ENCODE peak calls at places on chromosomes 16 and 17, in four cellular contexts. One of them, this sample, is unnamed.
A peak's percentile ranks its signal among the peaks of the same experiment; 100 is the strongest.

GRCh38 chr17:17125136-17126084 is 80.7 kb downstream of the PLD6 start:
- DNase-seq in pancreas: no peak
- DNase-seq in kidney epithelial cell: no peak
- DNase-seq in transverse colon: no peak
- DNase-seq in this sample: no peak

GRCh38 chr17:38915639-38915995 is 9.8 kb upstream of the LASP1NB start:
- DNase-seq in pancreas: no peak
- DNase-seq in kidney epithelial cell: no peak
- DNase-seq in transverse colon: no peak
- DNase-seq in this sample: no peak

GRCh38 chr17:19555746-19556145 is 22.1 kb downstream of the SLC47A1 start:
- DNase-seq in pancreas: no peak
- DNase-seq in kidney epithelial cell: no peak
- DNase-seq in transverse colon: no peak
- DNase-seq in this sample: no peak

GRCh38 chr16:54285414-54286066 is 1.0 kb downstream of the IRX3 start:
- DNase-seq in pancreas: peak; percentile 63
- DNase-seq in kidney epithelial cell: no peak
- DNase-seq in transverse colon: no peak
- DNase-seq in this sample: no peak

GRCh38 chr16:89563639-89564392 is 3.3 kb downstream of the RPL13 start:
- DNase-seq in pancreas: no peak
- DNase-seq in kidney epithelial cell: no peak
- DNase-seq in transverse colon: no peak
- DNase-seq in this sample: no peak

GRCh38 chr16:67939507-67940435 is 3.1 kb upstream of the PSMB10 start:
- DNase-seq in pancreas: peak; percentile 44
- DNase-seq in kidney epithelial cell: no peak
- DNase-seq in transverse colon: peak; percentile 66
- DNase-seq in this sample: no peak

GRCh38 chr17:31724026-31724425 is 135.0 kb downstream of the COPRS start:
- DNase-seq in pancreas: no peak
- DNase-seq in kidney epithelial cell: peak; percentile 16
- DNase-seq in transverse colon: no peak
- DNase-seq in this sample: peak; percentile 52

GRCh38 chr16:56263711-56264608 is 72.7 kb downstream of the GNAO1 start:
- DNase-seq in pancreas: no peak
- DNase-seq in kidney epithelial cell: no peak
- DNase-seq in transverse colon: no peak
- DNase-seq in this sample: no peak

GRCh38 chr16:22308824-22309520 is 11.8 kb downstream of the POLR3E start:
- DNase-seq in pancreas: no peak
- DNase-seq in kidney epithelial cell: no peak
- DNase-seq in transverse colon: no peak
- DNase-seq in this sample: no peak

GRCh38 chr16:86931410-86931941 is 353.1 kb downstream of the FOXL1 start:
- DNase-seq in pancreas: no peak
- DNase-seq in kidney epithelial cell: no peak
- DNase-seq in transverse colon: no peak
- DNase-seq in this sample: no peak

GRCh38 chr17:72661945-72662826 is 430.3 kb downstream of the SLC39A11 start:
- DNase-seq in pancreas: no peak
- DNase-seq in kidney epithelial cell: no peak
- DNase-seq in transverse colon: no peak
- DNase-seq in this sample: no peak

GRCh38 chr16:75477680-75478473 is 13.4 kb upstream of the TMEM170A start:
- DNase-seq in pancreas: no peak
- DNase-seq in kidney epithelial cell: no peak
- DNase-seq in transverse colon: no peak
- DNase-seq in this sample: no peak

GRCh38 chr16:9039208-9039607 is 52.2 kb upstream of the HAPSTR1 start:
- DNase-seq in pancreas: no peak
- DNase-seq in kidney epithelial cell: no peak
- DNase-seq in transverse colon: no peak
- DNase-seq in this sample: no peak

GRCh38 chr16:9046667-9047055 is 44.8 kb upstream of the HAPSTR1 start:
- DNase-seq in pancreas: no peak
- DNase-seq in kidney epithelial cell: no peak
- DNase-seq in transverse colon: no peak
- DNase-seq in this sample: no peak

GRCh38 chr16:9040766-9041430 is 50.5 kb upstream of the HAPSTR1 start:
- DNase-seq in pancreas: no peak
- DNase-seq in kidney epithelial cell: no peak
- DNase-seq in transverse colon: no peak
- DNase-seq in this sample: no peak

GRCh38 chr16:9042533-9042932 is 48.9 kb upstream of the HAPSTR1 start:
- DNase-seq in pancreas: no peak
- DNase-seq in kidney epithelial cell: no peak
- DNase-seq in transverse colon: no peak
- DNase-seq in this sample: no peak

DNA sequence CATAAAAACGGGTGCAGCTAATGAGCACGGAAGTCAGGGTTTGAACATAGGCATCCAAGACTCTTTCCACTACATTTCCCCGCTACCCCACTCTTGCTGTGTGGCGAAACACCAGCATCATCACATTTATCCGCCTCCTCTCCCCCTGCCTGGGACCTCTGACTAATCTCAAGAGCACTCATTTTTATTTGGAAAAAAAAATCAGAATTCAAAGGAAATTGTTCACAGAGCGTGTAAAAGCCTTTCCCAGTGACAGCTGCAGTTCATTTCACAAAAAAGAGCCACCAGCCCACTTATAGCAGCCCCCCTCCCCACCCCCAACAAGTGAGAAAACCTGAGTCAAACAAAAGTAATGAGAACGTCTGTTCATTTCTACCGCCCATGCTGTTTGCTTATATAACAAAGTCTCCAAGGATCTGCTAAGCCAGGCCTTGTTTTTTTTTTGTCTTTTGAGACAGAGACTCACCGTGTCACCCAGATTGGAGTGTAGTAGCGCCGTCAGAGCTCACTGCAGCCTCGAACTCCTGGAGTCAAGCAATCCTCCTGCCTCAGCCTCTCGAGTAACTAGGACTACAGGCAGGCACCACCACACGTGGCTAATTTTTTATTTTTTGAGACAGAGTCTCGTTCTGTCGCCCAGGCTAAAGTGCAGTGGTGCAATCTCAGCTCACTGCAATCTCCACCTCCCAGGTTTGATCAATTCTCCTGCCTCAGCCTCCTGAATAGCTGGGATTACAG is 48.3 kb upstream of the HAPSTR1 start:
- DNase-seq in pancreas: no peak
- DNase-seq in kidney epithelial cell: no peak
- DNase-seq in transverse colon: no peak
- DNase-seq in this sample: no peak
- H3K4me3 ChIP-seq in pancreas: no peak overlapping the region
- H3K4me3 ChIP-seq in kidney epithelial cell: no peak overlapping the region
- H3K4me3 ChIP-seq in transverse colon: no peak overlapping the region
- H3K4me3 ChIP-seq in this sample: no peak overlapping the region

GRCh38 chr16:624522-625401 is 6.0 kb upstream of the WFIKKN1 start:
- DNase-seq in pancreas: no peak
- DNase-seq in kidney epithelial cell: no peak
- DNase-seq in transverse colon: no peak
- DNase-seq in this sample: no peak
- TF ChIP-seq CTCF in pancreas: no peak
- TF ChIP-seq CTCF in kidney epithelial cell: no peak
- TF ChIP-seq CTCF in transverse colon: no peak
- TF ChIP-seq CTCF in this sample: no peak

DNA sequence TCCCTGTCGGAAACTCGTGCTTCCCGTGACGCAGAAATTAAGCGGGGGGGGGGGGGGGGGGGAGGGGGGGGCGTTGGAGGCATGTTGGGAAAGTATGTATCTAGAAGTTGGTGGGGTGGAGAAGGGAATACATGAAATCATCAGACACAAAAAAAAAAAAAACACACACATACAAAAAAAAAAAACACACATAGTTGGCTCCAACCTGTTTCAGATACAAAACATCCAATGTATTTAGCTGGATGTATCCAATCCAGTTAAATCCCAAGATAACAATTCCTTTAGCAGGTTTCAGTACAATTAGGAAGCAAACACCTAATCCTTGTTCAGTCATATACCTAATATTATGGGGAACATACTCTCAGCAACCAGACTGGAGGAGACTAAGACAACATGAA is 29.6 kb downstream of the FAM222B start:
- DNase-seq in pancreas: no peak
- DNase-seq in kidney epithelial cell: no peak
- DNase-seq in transverse colon: no peak
- DNase-seq in this sample: no peak
- H3K4me3 ChIP-seq in pancreas: peak overlapping the region; percentile 74
- H3K4me3 ChIP-seq in kidney epithelial cell: peak overlapping the region; percentile 55
- H3K4me3 ChIP-seq in transverse colon: peak overlapping the region; percentile 99
- H3K4me3 ChIP-seq in this sample: peak overlapping the region; percentile 66

DNA sequence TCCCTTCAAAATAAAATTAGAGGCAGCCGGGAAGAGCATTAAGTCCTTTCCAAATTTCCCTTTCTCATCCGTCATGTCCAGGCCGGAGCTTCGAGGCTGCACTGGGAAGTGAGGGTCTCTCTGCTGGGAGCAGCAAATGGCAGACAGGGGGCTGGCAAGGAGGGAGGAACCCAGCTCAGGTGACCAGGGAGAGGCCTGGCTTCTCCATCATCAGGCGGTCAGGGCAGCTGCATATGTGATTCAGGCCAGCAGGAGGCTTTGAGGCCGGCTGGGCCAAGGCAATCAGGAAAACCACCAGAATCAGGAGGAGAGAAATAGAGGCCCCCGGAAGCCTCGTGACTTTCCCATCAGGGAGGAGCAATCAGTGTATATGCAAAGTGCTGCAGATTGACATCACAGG is 85.0 kb upstream of the RPL38 start:
- DNase-seq in pancreas: no peak
- DNase-seq in kidney epithelial cell: no peak
- DNase-seq in transverse colon: no peak
- DNase-seq in this sample: no peak
- TF ChIP-seq CTCF in pancreas: no peak
- TF ChIP-seq CTCF in kidney epithelial cell: no peak
- TF ChIP-seq CTCF in transverse colon: peak; percentile 7
- TF ChIP-seq CTCF in this sample: no peak

DNA sequence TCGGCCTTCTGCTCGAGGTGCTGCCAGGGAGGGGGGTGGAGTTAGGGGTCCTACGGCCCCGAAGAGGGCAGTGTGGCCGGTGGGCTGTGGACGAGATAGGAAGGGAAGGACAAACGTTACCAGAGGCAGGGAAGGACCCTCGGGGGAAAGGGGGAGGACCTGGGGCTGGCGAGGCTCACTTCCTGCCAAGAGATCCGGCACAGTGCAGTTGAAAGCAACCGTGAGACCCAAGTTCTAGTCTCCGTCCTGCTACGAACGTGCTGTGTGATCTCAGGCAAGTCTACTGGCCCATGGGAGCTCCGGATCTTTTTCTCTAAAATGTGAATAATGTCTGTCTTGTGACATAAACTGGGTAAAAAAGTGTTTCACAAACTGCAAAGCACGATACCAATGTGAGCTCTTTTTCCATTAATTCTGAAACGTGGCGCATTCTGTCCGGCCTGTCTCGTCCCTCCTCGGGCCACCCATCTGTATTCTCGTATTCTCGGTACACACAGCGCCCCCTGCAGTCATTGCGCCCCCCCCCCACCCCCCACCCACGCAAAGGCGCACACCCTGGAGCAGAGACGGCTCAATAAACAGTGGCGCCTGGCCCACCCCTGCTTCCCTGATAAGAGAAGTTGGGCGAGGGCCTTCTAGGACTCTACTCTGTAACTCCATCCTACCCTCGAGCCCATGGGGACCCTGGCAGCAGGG is 8.8 kb downstream of the CYGB start:
- DNase-seq in pancreas: no peak
- DNase-seq in kidney epithelial cell: no peak
- DNase-seq in transverse colon: no peak
- DNase-seq in this sample: no peak
- H3K4me3 ChIP-seq in pancreas: no peak overlapping the region
- H3K4me3 ChIP-seq in kidney epithelial cell: no peak overlapping the region
- H3K4me3 ChIP-seq in transverse colon: peak overlapping the region; percentile 13
- H3K4me3 ChIP-seq in this sample: no peak overlapping the region

GRCh38 chr17:7393613-7394451 is 493 bp downstream of the PLSCR3 start:
- DNase-seq in pancreas: no peak
- DNase-seq in kidney epithelial cell: no peak
- DNase-seq in transverse colon: peak; percentile 51
- DNase-seq in this sample: no peak
- TF ChIP-seq CTCF in pancreas: no peak
- TF ChIP-seq CTCF in kidney epithelial cell: peak; percentile 36
- TF ChIP-seq CTCF in transverse colon: no peak
- TF ChIP-seq CTCF in this sample: peak; percentile 8

GRCh38 chr17:36934144-36934758 is 3.0 kb upstream of the LHX1 start:
- DNase-seq in pancreas: peak; percentile 63
- DNase-seq in kidney epithelial cell: no peak
- DNase-seq in transverse colon: no peak
- DNase-seq in this sample: no peak
- H3K4me3 ChIP-seq in pancreas: peak overlapping the region; percentile 21
- H3K4me3 ChIP-seq in kidney epithelial cell: peak overlapping the region; percentile 61
- H3K4me3 ChIP-seq in transverse colon: peak overlapping the region; percentile 25
- H3K4me3 ChIP-seq in this sample: no peak overlapping the region

GRCh38 chr17:80773243-80773991 is 218.2 kb upstream of the CHMP6 start:
- DNase-seq in pancreas: no peak
- DNase-seq in kidney epithelial cell: no peak
- DNase-seq in transverse colon: peak; percentile 58
- DNase-seq in this sample: no peak
- TF ChIP-seq CTCF in pancreas: no peak
- TF ChIP-seq CTCF in kidney epithelial cell: peak; percentile 1
- TF ChIP-seq CTCF in transverse colon: no peak
- TF ChIP-seq CTCF in this sample: no peak

This sample was measured in HFF-Myc.